ENCODE peak calls at places on chromosome 18, in five cellular contexts. One of them, this sample, is unnamed.

GRCh38 chr18:9796933-9797549 is 88.7 kb upstream of the TXNDC2 start:
- DNase-seq in BJ: no peak
- DNase-seq in NCI-H1694: peak; percentile 30
- DNase-seq in GM12892: no peak
- DNase-seq in stimulated activated CD4-positive, alpha-beta T cell treated with anti-CD3 and anti-CD28 coated beads, TNF-alpha, amount 100 ng/mL, for 1 hour: no peak
- DNase-seq in this sample: no peak

GRCh38 chr18:78856569-78857200 is 122.9 kb upstream of the SALL3 start:
- DNase-seq in GM12892: no peak
- DNase-seq in stimulated activated CD4-positive, alpha-beta T cell treated with anti-CD3 and anti-CD28 coated beads, TNF-alpha, amount 100 ng/mL, for 1 hour: no peak
- DNase-seq in BJ: no peak
- DNase-seq in NCI-H1694: no peak
- DNase-seq in this sample: no peak

GRCh38 chr18:40006553-40007073 is 1948.4 kb upstream of the PIK3C3 start:
- DNase-seq in GM12892: no peak
- DNase-seq in NCI-H1694: no peak
- DNase-seq in stimulated activated CD4-positive, alpha-beta T cell treated with anti-CD3 and anti-CD28 coated beads, TNF-alpha, amount 100 ng/mL, for 1 hour: no peak
- DNase-seq in BJ: no peak
- DNase-seq in this sample: no peak

GRCh38 chr18:79962835-79963657 is 1.4 kb upstream of the HSBP1L1 start:
- DNase-seq in GM12892: peak; percentile 64
- DNase-seq in stimulated activated CD4-positive, alpha-beta T cell treated with anti-CD3 and anti-CD28 coated beads, TNF-alpha, amount 100 ng/mL, for 1 hour: no peak
- DNase-seq in BJ: no peak
- DNase-seq in NCI-H1694: no peak
- DNase-seq in this sample: peak; percentile 51

GRCh38 chr18:6747646-6748045 is 18.1 kb downstream of the ARHGAP28 start:
- DNase-seq in stimulated activated CD4-positive, alpha-beta T cell treated with anti-CD3 and anti-CD28 coated beads, TNF-alpha, amount 100 ng/mL, for 1 hour: no peak
- DNase-seq in GM12892: no peak
- DNase-seq in NCI-H1694: no peak
- DNase-seq in BJ: peak; percentile 86
- DNase-seq in this sample: no peak

GRCh38 chr18:49767111-49768050 is 46.0 kb downstream of the ACAA2 start:
- DNase-seq in stimulated activated CD4-positive, alpha-beta T cell treated with anti-CD3 and anti-CD28 coated beads, TNF-alpha, amount 100 ng/mL, for 1 hour: no peak
- DNase-seq in GM12892: no peak
- DNase-seq in BJ: no peak
- DNase-seq in NCI-H1694: no peak
- DNase-seq in this sample: no peak

GRCh38 chr18:44149706-44150105 is 531.0 kb upstream of the SETBP1 start:
- DNase-seq in stimulated activated CD4-positive, alpha-beta T cell treated with anti-CD3 and anti-CD28 coated beads, TNF-alpha, amount 100 ng/mL, for 1 hour: no peak
- DNase-seq in GM12892: no peak
- DNase-seq in BJ: peak; percentile 65
- DNase-seq in NCI-H1694: no peak
- DNase-seq in this sample: no peak

GRCh38 chr18:71327443-71328120 is 1038.7 kb downstream of the SOCS6 start:
- DNase-seq in GM12892: no peak
- DNase-seq in BJ: no peak
- DNase-seq in NCI-H1694: no peak
- DNase-seq in stimulated activated CD4-positive, alpha-beta T cell treated with anti-CD3 and anti-CD28 coated beads, TNF-alpha, amount 100 ng/mL, for 1 hour: no peak
- DNase-seq in this sample: no peak